ENCODE peak calls at places on chromosomes 5 and 9, in seven cellular contexts. G is tibial artery, D is uterus, B is tibial nerve, L is BE2C, I is MM.1S, W is adrenal gland. U is an unnamed sample. For H3K9me3, the result is how much of the 10 kb centered on the place peaks cover.

GRCh38 chr5:54443264-54443663 is 12.2 kb upstream of the HSPB3 start:
- DNase-seq in D (peak), I (peak), G (no peak), L (peak), W (no peak), B (no peak), U (peak)

GRCh38 chr9:94802795-94803194 is 76.3 kb downstream of the AOPEP start:
- DNase-seq in W (no peak), B (no peak), L (no peak), D (no peak), G (no peak), I (peak), U (no peak)

GRCh38 chr9:136088939-136089696 is 6.0 kb downstream of the NACC2 start:
- DNase-seq in D (no peak), L (peak), G (no peak), W (peak), I (no peak), B (no peak), U (peak)

GRCh38 chr9:128118971-128119665 is 8.4 kb downstream of the PTGES2 start:
- DNase-seq in B (no peak), L (peak), D (no peak), W (peak), I (no peak), G (no peak), U (no peak)

GRCh38 chr9:38022995-38023394 is 46.0 kb downstream of the SHB start:
- DNase-seq in G (no peak), B (no peak), I (no peak), W (no peak), D (no peak), L (peak), U (peak)

GRCh38 chr9:81410201-81410600 is 279.1 kb downstream of the TLE1 start:
- DNase-seq in I (no peak), B (no peak), L (no peak), D (no peak), G (no peak), W (no peak), U (no peak)

GRCh38 chr5:135150767-135151166 is 116.7 kb upstream of the PITX1 start:
- DNase-seq in D (no peak), B (no peak), L (no peak), I (no peak), W (no peak), G (no peak), U (no peak)

GRCh38 chr5:73728493-73729273 is 102.7 kb downstream of the ARHGEF28 start:
- DNase-seq in G (no peak), L (no peak), W (peak), I (no peak), D (no peak), B (no peak), U (no peak)

GRCh38 chr5:126799780-126800179 is 22.8 kb downstream of the LMNB1 start:
- DNase-seq in D (no peak), B (no peak), I (no peak), G (no peak), L (no peak), W (no peak), U (no peak)

GRCh38 chr5:160463775-160464465 is 42.3 kb downstream of the PTTG1 start:
- DNase-seq in B (no peak), D (no peak), L (no peak), G (no peak), W (no peak), I (no peak), U (no peak)

GRCh38 chr5:107806705-107807104 is 136.0 kb upstream of the EFNA5 start:
- DNase-seq in B (no peak), L (no peak), G (no peak), D (no peak), I (no peak), W (no peak), U (no peak)

GRCh38 chr9:132639322-132639721 is 30.5 kb downstream of the DDX31 start:
- DNase-seq in G (no peak), B (no peak), L (no peak), D (no peak), I (no peak), W (no peak), U (no peak)

GRCh38 chr5:116130471-116130870 is 45.6 kb downstream of the COMMD10 start:
- DNase-seq in D (no peak), I (no peak), L (no peak), W (no peak), G (no peak), B (no peak), U (no peak)

GRCh38 chr9:37555786-37556185 is 20.4 kb downstream of the FBXO10 start:
- DNase-seq in W (no peak), G (no peak), B (no peak), I (no peak), D (no peak), L (no peak), U (no peak)

GRCh38 chr5:111278824-111279504 is 54.8 kb downstream of the CAMK4 start:
- DNase-seq in L (peak), D (no peak), W (peak), G (peak), B (peak), I (peak), U (peak)

GRCh38 chr5:164202338-164202737 is 696.9 kb downstream of the MAT2B start:
- DNase-seq in W (no peak), D (no peak), L (no peak), G (no peak), I (no peak), B (no peak), U (no peak)

GRCh38 chr9:100427366-100428263 is 672 bp downstream of the MSANTD3 start:
- DNase-seq in G (peak), B (no peak), W (peak), L (peak), D (peak), I (peak), U (no peak)

GRCh38 chr9:95641591-95641990 is 124.8 kb upstream of the PTCH1 start:
- DNase-seq in I (no peak), G (no peak), L (peak), B (no peak), D (no peak), W (no peak), U (no peak)

GRCh38 chr9:38017149-38017884 is 51.7 kb downstream of the SHB start:
- DNase-seq in W (peak), B (no peak), I (no peak), L (no peak), D (no peak), G (peak), U (peak)

GRCh38 chr5:67120032-67120431 is 76.6 kb downstream of the CD180 start:
- DNase-seq in L (peak), B (no peak), D (no peak), I (no peak), G (no peak), W (no peak), U (no peak)

GRCh38 chr9:123357748-123358059 is 1.7 kb downstream of the CRB2 start:
- DNase-seq in I (no peak), G (no peak), B (no peak), L (no peak), W (no peak), D (no peak), U (no peak)

GRCh38 chr9:123359106-123359505 is 3.1 kb downstream of the CRB2 start:
- DNase-seq in L (no peak), I (no peak), G (no peak), D (no peak), B (no peak), W (no peak), U (no peak)

GRCh38 chr9:123359546-123359945 is 3.5 kb downstream of the CRB2 start:
- DNase-seq in L (no peak), I (no peak), W (no peak), D (no peak), G (no peak), B (no peak), U (no peak)

GRCh38 chr9:123356851-123357747 is 1.1 kb downstream of the CRB2 start:
- DNase-seq in G (no peak), D (no peak), L (no peak), B (no peak), I (no peak), W (no peak), U (peak)

DNA sequence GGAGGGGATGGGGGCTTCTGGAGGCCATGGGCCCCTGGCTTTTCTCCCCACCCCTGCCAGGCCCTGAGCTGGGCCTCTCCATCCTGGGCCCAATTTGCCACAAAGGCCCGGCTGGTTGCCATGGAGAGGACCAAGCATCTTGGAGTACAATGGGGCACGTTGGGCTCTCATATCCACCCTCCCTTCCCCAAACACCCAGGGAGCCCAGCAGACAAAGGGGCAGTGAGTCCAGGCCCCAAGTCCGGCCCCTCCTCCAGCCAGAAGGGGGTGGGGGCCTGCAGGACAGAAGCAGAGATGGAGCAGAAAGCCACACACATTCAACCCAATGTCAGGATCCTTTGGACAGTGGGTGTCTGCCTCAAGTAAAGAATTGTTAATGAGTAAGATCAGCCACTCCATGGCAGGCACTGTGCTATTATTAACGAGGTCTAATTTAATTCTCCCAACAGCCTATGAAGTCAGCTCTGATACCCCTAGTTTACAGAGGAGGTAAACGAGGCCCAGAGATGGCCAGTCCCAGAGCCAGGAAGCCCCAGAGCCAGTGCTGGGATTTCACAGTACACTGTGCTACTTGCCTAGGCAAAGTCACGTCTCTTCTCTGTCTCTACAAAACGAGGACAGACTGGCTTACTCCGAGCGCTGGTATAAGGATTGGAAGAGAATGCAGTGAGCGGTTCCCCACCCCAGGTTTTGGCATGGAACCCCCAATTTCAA is 2.3 kb downstream of the CRB2 start:
- DNase-seq in G (no peak), B (no peak), I (no peak), D (no peak), W (no peak), L (no peak), U (peak)
- H3K9me3 ChIP-seq in G (under half), B (under half), I (under half), D (under half), W (under half), L (under half), U (under half)

GRCh38 chr9:123309611-123310010 is 41.2 kb upstream of the STRBP start:
- DNase-seq in W (no peak), I (no peak), G (no peak), D (no peak), L (no peak), B (no peak), U (no peak)
- H3K9me3 ChIP-seq in W (under half), I (under half), G (under half), D (under half), L (under half), B (under half), U (under half)

GRCh38 chr5:131318455-131318854 is 54.6 kb downstream of the CDC42SE2 start:
- DNase-seq in B (no peak), D (no peak), I (no peak), L (no peak), G (no peak), W (no peak), U (no peak)

GRCh38 chr5:131316026-131316425 is 52.2 kb downstream of the CDC42SE2 start:
- DNase-seq in L (no peak), G (no peak), B (no peak), I (no peak), W (no peak), D (no peak), U (no peak)

GRCh38 chr5:131321066-131321465 is 57.2 kb downstream of the CDC42SE2 start:
- DNase-seq in L (no peak), I (no peak), D (no peak), W (no peak), B (no peak), G (no peak), U (no peak)

GRCh38 chr5:131316822-131317221 is 53.0 kb downstream of the CDC42SE2 start:
- DNase-seq in L (no peak), D (no peak), W (no peak), G (no peak), I (no peak), B (no peak), U (no peak)
- H3K9me3 ChIP-seq in L (under half), D (under half), W (under half), G (under half), I (under half), B (under half), U (under half)

GRCh38 chr5:158195811-158196210 is 336.9 kb upstream of the CLINT1 start:
- DNase-seq in G (no peak), W (no peak), D (no peak), I (no peak), B (no peak), L (no peak), U (no peak)
- H3K9me3 ChIP-seq in G (under half), W (under half), D (under half), I (under half), B (under half), L (under half), U (under half)

GRCh38 chr5:140801494-140801841 is 611 bp downstream of the PCDHA3 start:
- DNase-seq in B (no peak), D (no peak), G (no peak), L (no peak), I (no peak), W (no peak), U (no peak)

GRCh38 chr5:140802781-140803271 is 2.0 kb downstream of the PCDHA3 start:
- DNase-seq in G (no peak), L (no peak), I (no peak), D (no peak), W (no peak), B (no peak), U (no peak)

GRCh38 chr5:140796718-140797095 is 2.1 kb downstream of the PCDHA2 start:
- DNase-seq in W (no peak), I (no peak), L (no peak), B (no peak), D (no peak), G (no peak), U (no peak)

GRCh38 chr5:140795259-140795641 is 598 bp downstream of the PCDHA2 start:
- DNase-seq in B (no peak), G (no peak), W (no peak), D (no peak), I (peak), L (peak), U (no peak)

GRCh38 chr5:140800816-140801493 is at the start of gene PCDHA3:
- DNase-seq in W (no peak), G (no peak), L (no peak), B (no peak), I (no peak), D (no peak), U (no peak)
- H3K9me3 ChIP-seq in W (under half), G (under half), L (under half), B (half or more), I (under half), D (under half), U (under half)

GRCh38 chr9:111548623-111549022 is 23.6 kb downstream of the ZNF483 start:
- DNase-seq in W (no peak), D (no peak), L (no peak), B (no peak), I (no peak), G (no peak), U (no peak)

DNA sequence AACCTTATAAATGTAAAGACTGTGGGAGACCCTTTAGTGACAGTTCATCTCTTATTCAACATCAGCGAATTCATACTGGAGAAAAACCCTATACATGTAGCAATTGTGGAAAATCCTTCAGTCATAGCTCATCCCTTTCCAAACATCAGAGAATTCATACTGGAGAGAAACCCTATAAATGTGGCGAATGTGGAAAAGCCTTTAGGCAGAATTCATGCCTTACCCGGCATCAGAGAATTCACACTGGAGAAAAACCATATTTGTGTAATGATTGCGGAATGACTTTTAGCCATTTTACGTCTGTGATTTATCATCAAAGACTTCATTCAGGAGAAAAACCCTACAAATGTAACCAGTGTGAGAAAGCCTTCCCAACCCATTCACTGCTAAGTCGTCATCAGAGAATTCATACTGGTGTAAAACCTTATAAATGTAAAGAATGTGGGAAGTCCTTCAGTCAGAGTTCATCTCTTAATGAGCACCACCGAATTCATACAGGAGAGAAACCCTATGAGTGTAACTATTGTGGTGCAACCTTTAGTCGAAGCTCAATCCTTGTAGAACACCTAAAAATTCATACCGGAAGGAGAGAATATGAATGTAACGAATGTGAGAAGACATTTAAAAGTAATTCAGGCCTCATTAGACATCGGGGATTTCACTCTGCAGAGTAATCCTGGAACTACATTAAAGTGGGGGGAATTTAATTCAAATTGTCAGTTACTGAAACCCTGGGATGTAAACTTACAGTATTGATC is 17.7 kb downstream of the ZNF483 start:
- DNase-seq in B (no peak), W (no peak), L (no peak), G (no peak), I (no peak), D (no peak), U (no peak)
- H3K9me3 ChIP-seq in B (half or more), W (under half), L (under half), G (half or more), I (under half), D (half or more), U (under half)

GRCh38 chr9:40927851-40928802 is 200.4 kb downstream of the FOXD4L6 start:
- DNase-seq in G (no peak), B (no peak), W (no peak), L (no peak), D (no peak), I (no peak), U (no peak)
- H3K9me3 ChIP-seq in G (half or more), B (half or more), W (under half), L (under half), D (half or more), I (under half), U (under half)

U was measured in SK-N-SH.